ENCODE peak calls at places on chromosome 19, in seven cellular contexts. One of them, this sample, is unnamed.
A peak's percentile ranks its signal among the peaks of the same experiment; 100 is the strongest.

GRCh38 chr19:32598022-32598421 is 17.0 kb downstream of the PDCD5 start:
- DNase-seq in HEK293T: no peak
- DNase-seq in activated naive CD8-positive, alpha-beta T cell treated with anti-CD3 and anti-CD28 coated beads, Interleukin-2, amount 50 U/mL, for 16 hours: no peak
- DNase-seq in hippocampal formation: no peak
- DNase-seq in GM23338: no peak
- DNase-seq in body of pancreas: no peak
- DNase-seq in psoas muscle: no peak
- DNase-seq in this sample: no peak

GRCh38 chr19:30180691-30181090 is 191.5 kb upstream of the ZNF536 start:
- DNase-seq in body of pancreas: no peak
- DNase-seq in psoas muscle: no peak
- DNase-seq in hippocampal formation: no peak
- DNase-seq in HEK293T: no peak
- DNase-seq in GM23338: no peak
- DNase-seq in activated naive CD8-positive, alpha-beta T cell treated with anti-CD3 and anti-CD28 coated beads, Interleukin-2, amount 50 U/mL, for 16 hours: no peak
- DNase-seq in this sample: no peak

GRCh38 chr19:48963371-48964204 is 1.5 kb upstream of the FTL start:
- DNase-seq in GM23338: peak; percentile 89
- DNase-seq in psoas muscle: peak; percentile 80
- DNase-seq in body of pancreas: peak; percentile 72
- DNase-seq in hippocampal formation: peak; percentile 25
- DNase-seq in activated naive CD8-positive, alpha-beta T cell treated with anti-CD3 and anti-CD28 coated beads, Interleukin-2, amount 50 U/mL, for 16 hours: no peak
- DNase-seq in HEK293T: no peak
- DNase-seq in this sample: peak; percentile 73

GRCh38 chr19:28482221-28482620 is 730.7 kb downstream of the UQCRFS1 start:
- DNase-seq in body of pancreas: no peak
- DNase-seq in activated naive CD8-positive, alpha-beta T cell treated with anti-CD3 and anti-CD28 coated beads, Interleukin-2, amount 50 U/mL, for 16 hours: no peak
- DNase-seq in GM23338: peak; percentile 71
- DNase-seq in hippocampal formation: no peak
- DNase-seq in HEK293T: no peak
- DNase-seq in psoas muscle: no peak
- DNase-seq in this sample: no peak

GRCh38 chr19:11921852-11922495 is 2.9 kb upstream of the ZNF700 start:
- DNase-seq in GM23338: no peak
- DNase-seq in body of pancreas: peak; percentile 17
- DNase-seq in hippocampal formation: no peak
- DNase-seq in activated naive CD8-positive, alpha-beta T cell treated with anti-CD3 and anti-CD28 coated beads, Interleukin-2, amount 50 U/mL, for 16 hours: no peak
- DNase-seq in psoas muscle: no peak
- DNase-seq in HEK293T: no peak
- DNase-seq in this sample: no peak

GRCh38 chr19:16850133-16850532 is 20.9 kb downstream of the SIN3B start:
- DNase-seq in hippocampal formation: no peak
- DNase-seq in body of pancreas: no peak
- DNase-seq in activated naive CD8-positive, alpha-beta T cell treated with anti-CD3 and anti-CD28 coated beads, Interleukin-2, amount 50 U/mL, for 16 hours: no peak
- DNase-seq in psoas muscle: no peak
- DNase-seq in GM23338: no peak
- DNase-seq in HEK293T: no peak
- DNase-seq in this sample: no peak

GRCh38 chr19:43651758-43652545 is 12.3 kb upstream of the CADM4 start:
- DNase-seq in hippocampal formation: peak; percentile 73
- DNase-seq in activated naive CD8-positive, alpha-beta T cell treated with anti-CD3 and anti-CD28 coated beads, Interleukin-2, amount 50 U/mL, for 16 hours: no peak
- DNase-seq in GM23338: peak; percentile 88
- DNase-seq in body of pancreas: peak; percentile 77
- DNase-seq in HEK293T: peak; percentile 76
- DNase-seq in psoas muscle: peak; percentile 48
- DNase-seq in this sample: peak; percentile 75

GRCh38 chr19:29084266-29084665 is 128.7 kb downstream of the UQCRFS1 start:
- DNase-seq in body of pancreas: no peak
- DNase-seq in psoas muscle: no peak
- DNase-seq in hippocampal formation: no peak
- DNase-seq in activated naive CD8-positive, alpha-beta T cell treated with anti-CD3 and anti-CD28 coated beads, Interleukin-2, amount 50 U/mL, for 16 hours: no peak
- DNase-seq in HEK293T: peak; percentile 26
- DNase-seq in GM23338: peak; percentile 66
- DNase-seq in this sample: peak; percentile 46

GRCh38 chr19:5691205-5691929 is 1.3 kb downstream of the RPL36 start:
- DNase-seq in activated naive CD8-positive, alpha-beta T cell treated with anti-CD3 and anti-CD28 coated beads, Interleukin-2, amount 50 U/mL, for 16 hours: no peak
- DNase-seq in psoas muscle: peak; percentile 65
- DNase-seq in body of pancreas: peak; percentile 63
- DNase-seq in hippocampal formation: no peak
- DNase-seq in GM23338: peak; percentile 47
- DNase-seq in HEK293T: no peak
- DNase-seq in this sample: peak; percentile 45

GRCh38 chr19:33275933-33276619 is 26.3 kb downstream of the CEBPA start:
- DNase-seq in activated naive CD8-positive, alpha-beta T cell treated with anti-CD3 and anti-CD28 coated beads, Interleukin-2, amount 50 U/mL, for 16 hours: no peak
- DNase-seq in HEK293T: no peak
- DNase-seq in body of pancreas: no peak
- DNase-seq in psoas muscle: no peak
- DNase-seq in GM23338: no peak
- DNase-seq in hippocampal formation: no peak
- DNase-seq in this sample: no peak

GRCh38 chr19:8323781-8324185 is 2.5 kb downstream of the RPS28 start:
- DNase-seq in GM23338: no peak
- DNase-seq in hippocampal formation: no peak
- DNase-seq in body of pancreas: no peak
- DNase-seq in HEK293T: no peak
- DNase-seq in psoas muscle: no peak
- DNase-seq in activated naive CD8-positive, alpha-beta T cell treated with anti-CD3 and anti-CD28 coated beads, Interleukin-2, amount 50 U/mL, for 16 hours: no peak
- DNase-seq in this sample: no peak

GRCh38 chr19:1130801-1131717 is 27.3 kb downstream of the GPX4 start:
- DNase-seq in hippocampal formation: no peak
- DNase-seq in GM23338: no peak
- DNase-seq in body of pancreas: no peak
- DNase-seq in psoas muscle: no peak
- DNase-seq in HEK293T: no peak
- DNase-seq in activated naive CD8-positive, alpha-beta T cell treated with anti-CD3 and anti-CD28 coated beads, Interleukin-2, amount 50 U/mL, for 16 hours: no peak
- DNase-seq in this sample: no peak

GRCh38 chr19:33904681-33905080 is 108.0 kb downstream of the KCTD15 start:
- DNase-seq in HEK293T: no peak
- DNase-seq in hippocampal formation: no peak
- DNase-seq in body of pancreas: peak; percentile 79
- DNase-seq in activated naive CD8-positive, alpha-beta T cell treated with anti-CD3 and anti-CD28 coated beads, Interleukin-2, amount 50 U/mL, for 16 hours: no peak
- DNase-seq in GM23338: peak; percentile 64
- DNase-seq in psoas muscle: peak; percentile 18
- DNase-seq in this sample: peak; percentile 54

GRCh38 chr19:53704011-53704410 is 72.2 kb downstream of the DPRX start:
- DNase-seq in body of pancreas: no peak
- DNase-seq in psoas muscle: no peak
- DNase-seq in HEK293T: no peak
- DNase-seq in hippocampal formation: no peak
- DNase-seq in GM23338: no peak
- DNase-seq in activated naive CD8-positive, alpha-beta T cell treated with anti-CD3 and anti-CD28 coated beads, Interleukin-2, amount 50 U/mL, for 16 hours: no peak
- DNase-seq in this sample: no peak

GRCh38 chr19:4803736-4804695 is 12.5 kb downstream of the FEM1A start:
- DNase-seq in hippocampal formation: no peak
- DNase-seq in psoas muscle: peak; percentile 60
- DNase-seq in HEK293T: peak; percentile 75
- DNase-seq in activated naive CD8-positive, alpha-beta T cell treated with anti-CD3 and anti-CD28 coated beads, Interleukin-2, amount 50 U/mL, for 16 hours: peak; percentile 35
- DNase-seq in GM23338: peak; percentile 95
- DNase-seq in body of pancreas: peak; percentile 54
- DNase-seq in this sample: peak; percentile 93

GRCh38 chr19:41960973-41961372 is 1.9 kb upstream of the RABAC1 start:
- DNase-seq in body of pancreas: no peak
- DNase-seq in activated naive CD8-positive, alpha-beta T cell treated with anti-CD3 and anti-CD28 coated beads, Interleukin-2, amount 50 U/mL, for 16 hours: no peak
- DNase-seq in hippocampal formation: no peak
- DNase-seq in GM23338: no peak
- DNase-seq in psoas muscle: no peak
- DNase-seq in HEK293T: no peak
- DNase-seq in this sample: no peak

GRCh38 chr19:1231729-1232128 is 6.1 kb downstream of the CBARP start:
- DNase-seq in hippocampal formation: no peak
- DNase-seq in HEK293T: no peak
- DNase-seq in body of pancreas: no peak
- DNase-seq in psoas muscle: no peak
- DNase-seq in activated naive CD8-positive, alpha-beta T cell treated with anti-CD3 and anti-CD28 coated beads, Interleukin-2, amount 50 U/mL, for 16 hours: no peak
- DNase-seq in GM23338: no peak
- DNase-seq in this sample: no peak

GRCh38 chr19:2578911-2579677 is 103.2 kb downstream of the GADD45B start:
- DNase-seq in psoas muscle: peak; percentile 87
- DNase-seq in activated naive CD8-positive, alpha-beta T cell treated with anti-CD3 and anti-CD28 coated beads, Interleukin-2, amount 50 U/mL, for 16 hours: no peak
- DNase-seq in GM23338: peak; percentile 93
- DNase-seq in hippocampal formation: peak; percentile 82
- DNase-seq in body of pancreas: peak; percentile 90
- DNase-seq in HEK293T: peak; percentile 80
- DNase-seq in this sample: peak; percentile 93

GRCh38 chr19:46115396-46116109 is 8.9 kb downstream of the IGFL3 start:
- DNase-seq in hippocampal formation: no peak
- DNase-seq in psoas muscle: no peak
- DNase-seq in activated naive CD8-positive, alpha-beta T cell treated with anti-CD3 and anti-CD28 coated beads, Interleukin-2, amount 50 U/mL, for 16 hours: peak; percentile 11
- DNase-seq in body of pancreas: no peak
- DNase-seq in HEK293T: no peak
- DNase-seq in GM23338: no peak
- DNase-seq in this sample: no peak

GRCh38 chr19:35442091-35442490 is 6.0 kb upstream of the FFAR2 start:
- DNase-seq in GM23338: no peak
- DNase-seq in body of pancreas: no peak
- DNase-seq in HEK293T: no peak
- DNase-seq in psoas muscle: peak; percentile 42
- DNase-seq in hippocampal formation: no peak
- DNase-seq in activated naive CD8-positive, alpha-beta T cell treated with anti-CD3 and anti-CD28 coated beads, Interleukin-2, amount 50 U/mL, for 16 hours: no peak
- DNase-seq in this sample: no peak

GRCh38 chr19:32543107-32543900 is 37.7 kb upstream of the PDCD5 start:
- DNase-seq in body of pancreas: no peak
- DNase-seq in GM23338: no peak
- DNase-seq in hippocampal formation: no peak
- DNase-seq in psoas muscle: no peak
- DNase-seq in activated naive CD8-positive, alpha-beta T cell treated with anti-CD3 and anti-CD28 coated beads, Interleukin-2, amount 50 U/mL, for 16 hours: no peak
- DNase-seq in HEK293T: no peak
- DNase-seq in this sample: no peak

GRCh38 chr19:44874317-44874716 is 16.7 kb upstream of the TOMM40 start:
- DNase-seq in psoas muscle: no peak
- DNase-seq in body of pancreas: no peak
- DNase-seq in activated naive CD8-positive, alpha-beta T cell treated with anti-CD3 and anti-CD28 coated beads, Interleukin-2, amount 50 U/mL, for 16 hours: no peak
- DNase-seq in hippocampal formation: no peak
- DNase-seq in GM23338: no peak
- DNase-seq in HEK293T: no peak
- DNase-seq in this sample: no peak

GRCh38 chr19:21256722-21257121 is 72.5 kb downstream of the ZNF708 start:
- DNase-seq in psoas muscle: no peak
- DNase-seq in hippocampal formation: peak; percentile 2
- DNase-seq in body of pancreas: no peak
- DNase-seq in HEK293T: no peak
- DNase-seq in GM23338: peak; percentile 91
- DNase-seq in activated naive CD8-positive, alpha-beta T cell treated with anti-CD3 and anti-CD28 coated beads, Interleukin-2, amount 50 U/mL, for 16 hours: no peak
- DNase-seq in this sample: peak; percentile 32

GRCh38 chr19:48509467-48510194 is 2.0 kb downstream of the LMTK3 start:
- DNase-seq in activated naive CD8-positive, alpha-beta T cell treated with anti-CD3 and anti-CD28 coated beads, Interleukin-2, amount 50 U/mL, for 16 hours: no peak
- DNase-seq in hippocampal formation: no peak
- DNase-seq in HEK293T: no peak
- DNase-seq in psoas muscle: no peak
- DNase-seq in GM23338: peak; percentile 78
- DNase-seq in body of pancreas: no peak
- DNase-seq in this sample: peak; percentile 34

GRCh38 chr19:52981329-52981728 is 18.6 kb upstream of the ZNF816 start:
- DNase-seq in psoas muscle: no peak
- DNase-seq in GM23338: peak; percentile 34
- DNase-seq in activated naive CD8-positive, alpha-beta T cell treated with anti-CD3 and anti-CD28 coated beads, Interleukin-2, amount 50 U/mL, for 16 hours: no peak
- DNase-seq in hippocampal formation: no peak
- DNase-seq in HEK293T: no peak
- DNase-seq in body of pancreas: no peak
- DNase-seq in this sample: peak; percentile 12

GRCh38 chr19:33282036-33282686 is 20.2 kb downstream of the CEBPA start:
- DNase-seq in hippocampal formation: no peak
- DNase-seq in body of pancreas: no peak
- DNase-seq in psoas muscle: no peak
- DNase-seq in activated naive CD8-positive, alpha-beta T cell treated with anti-CD3 and anti-CD28 coated beads, Interleukin-2, amount 50 U/mL, for 16 hours: no peak
- DNase-seq in HEK293T: no peak
- DNase-seq in GM23338: no peak
- DNase-seq in this sample: no peak

GRCh38 chr19:7904074-7905020 is 670 bp downstream of the MAP2K7 start:
- DNase-seq in HEK293T: no peak
- DNase-seq in hippocampal formation: no peak
- DNase-seq in GM23338: peak; percentile 49
- DNase-seq in body of pancreas: peak; percentile 60
- DNase-seq in psoas muscle: peak; percentile 70
- DNase-seq in activated naive CD8-positive, alpha-beta T cell treated with anti-CD3 and anti-CD28 coated beads, Interleukin-2, amount 50 U/mL, for 16 hours: peak; percentile 20
- DNase-seq in this sample: peak; percentile 66

GRCh38 chr19:14410054-14410774 is 8.9 kb downstream of the DDX39A start:
- DNase-seq in activated naive CD8-positive, alpha-beta T cell treated with anti-CD3 and anti-CD28 coated beads, Interleukin-2, amount 50 U/mL, for 16 hours: no peak
- DNase-seq in psoas muscle: no peak
- DNase-seq in hippocampal formation: no peak
- DNase-seq in HEK293T: no peak
- DNase-seq in body of pancreas: no peak
- DNase-seq in GM23338: no peak
- DNase-seq in this sample: no peak